ENCODE peak calls at places on chromosome 7, in six cellular contexts. Y is HFF-Myc; O is HepG2; H is right cardiac atrium; F is A673; R is CD8-positive, alpha-beta T cell. B is an unnamed sample.

GRCh38 chr7:2956526-2957368 is 86.9 kb downstream of the CARD11 start:
- DNase-seq in Y (no peak), O (no peak), H (no peak), F (no peak), R (peak), B (peak)

GRCh38 chr7:22176791-22177412 is 180.1 kb downstream of the RAPGEF5 start:
- DNase-seq in Y (no peak), O (no peak), H (no peak), F (no peak), R (no peak), B (no peak)

GRCh38 chr7:155984028-155984607 is 171.9 kb upstream of the SHH start:
- DNase-seq in Y (no peak), O (no peak), H (no peak), F (no peak), R (peak), B (no peak)

GRCh38 chr7:35799846-35800717 is 775 bp upstream of the SEPTIN7 start:
- DNase-seq in Y (peak), O (peak), H (peak), F (peak), R (no peak), B (peak)

GRCh38 chr7:66083677-66084076 is 8.1 kb downstream of the ASL start:
- DNase-seq in Y (no peak), O (no peak), H (no peak), F (no peak), R (no peak), B (no peak)

GRCh38 chr7:16212610-16213009 is 208.7 kb downstream of the CRPPA start:
- DNase-seq in Y (no peak), O (no peak), H (no peak), F (no peak), R (no peak), B (no peak)

GRCh38 chr7:13894956-13895355 is 94.5 kb downstream of the ETV1 start:
- DNase-seq in Y (no peak), O (no peak), H (no peak), F (no peak), R (no peak), B (no peak)

GRCh38 chr7:6252310-6252709 is 20.1 kb downstream of the CYTH3 start:
- DNase-seq in Y (no peak), O (no peak), H (no peak), F (peak), R (no peak), B (no peak)

GRCh38 chr7:156002362-156003001 is 190.2 kb upstream of the SHH start:
- DNase-seq in Y (no peak), O (no peak), H (no peak), F (no peak), R (peak), B (peak)

GRCh38 chr7:108030536-108030935 is 27.6 kb upstream of the LAMB1 start:
- DNase-seq in Y (no peak), O (no peak), H (no peak), F (no peak), R (no peak), B (no peak)

GRCh38 chr7:142796501-142797341 is 26.0 kb downstream of the PRSS2 start:
- DNase-seq in Y (no peak), O (no peak), H (no peak), F (no peak), R (peak), B (peak)

GRCh38 chr7:36668750-36669149 is 55.5 kb downstream of the AOAH start:
- DNase-seq in Y (no peak), O (no peak), H (no peak), F (no peak), R (no peak), B (no peak)

GRCh38 chr7:107237451-107237850 is 68.6 kb downstream of the HBP1 start:
- DNase-seq in Y (no peak), O (no peak), H (no peak), F (no peak), R (no peak), B (no peak)

GRCh38 chr7:66639773-66640172 is 11.1 kb downstream of the KCTD7 start:
- DNase-seq in Y (no peak), O (no peak), H (no peak), F (no peak), R (no peak), B (no peak)

GRCh38 chr7:47622586-47622945 is 40.7 kb upstream of the TNS3 start:
- DNase-seq in Y (no peak), O (no peak), H (no peak), F (no peak), R (no peak), B (no peak)

GRCh38 chr7:128104109-128104742 is 73.0 kb upstream of the LRRC4 start:
- DNase-seq in Y (no peak), O (no peak), H (no peak), F (peak), R (peak), B (no peak)

GRCh38 chr7:70259497-70259896 is 661.2 kb downstream of the AUTS2 start:
- DNase-seq in Y (no peak), O (no peak), H (no peak), F (no peak), R (no peak), B (no peak)

GRCh38 chr7:150406311-150406564 is 27.1 kb downstream of the ZNF775 start:
- DNase-seq in Y (no peak), O (no peak), H (no peak), F (no peak), R (no peak), B (peak)

GRCh38 chr7:93836111-93836510 is 54.4 kb downstream of the TFPI2 start:
- DNase-seq in Y (no peak), O (no peak), H (no peak), F (no peak), R (no peak), B (no peak)

GRCh38 chr7:81264116-81264515 is 345.3 kb upstream of the SEMA3C start:
- DNase-seq in Y (no peak), O (no peak), H (no peak), F (no peak), R (no peak), B (no peak)

GRCh38 chr7:115135111-115135510 is 213.2 kb downstream of the MDFIC start:
- DNase-seq in Y (no peak), O (no peak), H (no peak), F (no peak), R (no peak), B (no peak)

GRCh38 chr7:2124604-2125345 is 108.0 kb downstream of the MAD1L1 start:
- DNase-seq in Y (no peak), O (no peak), H (no peak), F (no peak), R (no peak), B (no peak)

GRCh38 chr7:127715272-127715671 is 63.3 kb downstream of the SND1 start:
- DNase-seq in Y (no peak), O (no peak), H (no peak), F (no peak), R (no peak), B (no peak)

GRCh38 chr7:43585521-43585920 is 2.6 kb downstream of the STK17A start:
- DNase-seq in Y (no peak), O (peak), H (no peak), F (peak), R (no peak), B (no peak)

GRCh38 chr7:152176797-152177196 is 151.3 kb downstream of the GALNT11 start:
- DNase-seq in Y (no peak), O (no peak), H (no peak), F (no peak), R (no peak), B (no peak)

GRCh38 chr7:23396222-23396621 is 74.1 kb downstream of the IGF2BP3 start:
- DNase-seq in Y (no peak), O (no peak), H (no peak), F (no peak), R (no peak), B (no peak)

GRCh38 chr7:107291434-107291833 is 122.6 kb downstream of the HBP1 start:
- DNase-seq in Y (no peak), O (no peak), H (no peak), F (no peak), R (no peak), B (no peak)

GRCh38 chr7:131959106-131959812 is 402.8 kb upstream of the PODXL start:
- DNase-seq in Y (no peak), O (no peak), H (no peak), F (no peak), R (no peak), B (no peak)

GRCh38 chr7:1839701-1840100 is 169.6 kb downstream of the ELFN1 start:
- DNase-seq in Y (no peak), O (no peak), H (peak), F (no peak), R (no peak), B (peak)

GRCh38 chr7:70752794-70753241 is 379.1 kb upstream of the GALNT17 start:
- DNase-seq in Y (peak), O (peak), H (no peak), F (no peak), R (no peak), B (no peak)

GRCh38 chr7:20288036-20288435 is 42.7 kb upstream of the ITGB8 start:
- DNase-seq in Y (no peak), O (no peak), H (no peak), F (no peak), R (no peak), B (no peak)

GRCh38 chr7:137592232-137592896 is 248.8 kb upstream of the PTN start:
- DNase-seq in Y (peak), O (peak), H (peak), F (peak), R (no peak), B (peak)

GRCh38 chr7:129376778-129377700 is 57.2 kb upstream of the STRIP2 start:
- DNase-seq in Y (no peak), O (no peak), H (no peak), F (peak), R (no peak), B (no peak)

GRCh38 chr7:134639061-134639460 is 7.6 kb upstream of the BPGM start:
- DNase-seq in Y (no peak), O (no peak), H (no peak), F (no peak), R (no peak), B (no peak)

GRCh38 chr7:132049462-132050304 is 493.3 kb upstream of the PODXL start:
- DNase-seq in Y (no peak), O (peak), H (no peak), F (peak), R (no peak), B (peak)

GRCh38 chr7:140475747-140476333 is 3.5 kb downstream of the MKRN1 start:
- DNase-seq in Y (no peak), O (peak), H (no peak), F (peak), R (no peak), B (peak)

GRCh38 chr7:156236181-156236889 is 404.2 kb upstream of the RNF32 start:
- DNase-seq in Y (no peak), O (no peak), H (no peak), F (no peak), R (no peak), B (no peak)

GRCh38 chr7:78437118-78437517 is 638.5 kb downstream of the PHTF2 start:
- DNase-seq in Y (no peak), O (peak), H (no peak), F (no peak), R (no peak), B (no peak)

DNA sequence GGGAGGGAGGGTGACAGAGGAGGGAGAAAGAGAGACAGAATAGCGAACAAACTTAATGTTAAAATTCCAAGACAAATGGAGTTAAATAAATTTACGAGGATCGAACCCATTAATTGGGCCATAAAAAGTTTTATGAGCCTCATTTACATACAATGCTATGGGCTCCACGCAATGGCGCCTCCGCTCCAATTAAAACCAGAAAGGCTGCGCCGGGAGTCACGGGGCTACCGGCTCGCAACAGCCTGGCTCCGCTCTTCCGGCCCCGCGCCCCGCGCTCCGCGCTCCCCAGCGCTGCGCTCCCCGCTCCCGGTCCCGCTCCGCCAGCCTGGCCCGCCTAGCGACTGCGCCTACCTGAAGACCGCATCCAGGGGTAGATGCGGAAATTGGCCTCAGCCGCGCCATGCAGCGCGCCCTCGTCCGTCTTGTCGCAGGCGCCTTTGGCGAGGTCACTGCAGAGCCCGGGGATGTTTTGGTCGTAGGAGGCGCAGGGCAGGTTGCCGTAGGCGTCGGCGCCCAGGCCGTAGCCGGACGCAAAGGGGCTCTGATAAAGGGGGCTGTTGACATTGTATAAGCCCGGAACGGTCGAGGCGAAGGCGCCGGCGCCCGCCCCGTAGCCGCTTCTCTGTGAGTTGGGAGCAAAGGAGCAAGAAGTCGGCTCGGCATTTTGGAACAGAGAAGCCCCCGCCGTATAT is 513 bp downstream of the HOXA7 start:
- DNase-seq in Y (no peak), O (no peak), H (no peak), F (no peak), R (peak), B (peak)
- H3K4me3 ChIP-seq in Y (peak), O (peak), H (peak), F (peak), R (peak), B (no peak)

DNA sequence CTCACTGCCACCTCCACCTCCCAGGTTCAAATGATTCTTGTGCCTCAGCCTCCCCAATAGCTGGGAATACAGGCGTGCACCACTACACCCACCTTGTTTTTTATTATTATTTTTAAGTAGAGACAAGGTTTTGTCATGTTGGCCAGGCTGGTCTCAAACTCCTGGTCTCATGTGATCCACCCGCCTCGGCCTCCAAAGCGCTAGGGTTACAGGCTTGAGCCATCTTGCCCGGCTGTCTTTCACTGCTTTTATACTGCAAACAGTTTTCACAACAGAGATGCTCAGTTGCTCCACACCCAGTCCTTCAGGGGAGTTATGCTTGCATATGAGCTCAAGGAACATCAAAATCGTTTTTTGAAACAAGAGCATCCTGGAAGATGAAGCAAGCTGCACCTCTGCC is 1.3 kb upstream of the PRR15 start:
- DNase-seq in Y (no peak), O (no peak), H (no peak), F (no peak), R (no peak), B (no peak)
- H3K4me3 ChIP-seq in Y (no peak), O (peak), H (no peak), F (no peak), R (no peak), B (no peak)

GRCh38 chr7:117323877-117324699 is 1.2 kb upstream of the WNT2 start:
- DNase-seq in Y (peak), O (no peak), H (peak), F (peak), R (no peak), B (peak)
- H3K4me3 ChIP-seq in Y (peak), O (no peak), H (peak), F (peak), R (no peak), B (no peak)

GRCh38 chr7:106138776-106139175 is 26.7 kb upstream of the SYPL1 start:
- DNase-seq in Y (no peak), O (no peak), H (no peak), F (no peak), R (no peak), B (no peak)
- H3K4me3 ChIP-seq in Y (no peak), O (no peak), H (no peak), F (no peak), R (no peak), B (no peak)

GRCh38 chr7:17239683-17240521 is 58.5 kb upstream of the AHR start:
- DNase-seq in Y (no peak), O (peak), H (no peak), F (no peak), R (no peak), B (no peak)
- H3K4me3 ChIP-seq in Y (no peak), O (no peak), H (no peak), F (no peak), R (no peak), B (no peak)

DNA sequence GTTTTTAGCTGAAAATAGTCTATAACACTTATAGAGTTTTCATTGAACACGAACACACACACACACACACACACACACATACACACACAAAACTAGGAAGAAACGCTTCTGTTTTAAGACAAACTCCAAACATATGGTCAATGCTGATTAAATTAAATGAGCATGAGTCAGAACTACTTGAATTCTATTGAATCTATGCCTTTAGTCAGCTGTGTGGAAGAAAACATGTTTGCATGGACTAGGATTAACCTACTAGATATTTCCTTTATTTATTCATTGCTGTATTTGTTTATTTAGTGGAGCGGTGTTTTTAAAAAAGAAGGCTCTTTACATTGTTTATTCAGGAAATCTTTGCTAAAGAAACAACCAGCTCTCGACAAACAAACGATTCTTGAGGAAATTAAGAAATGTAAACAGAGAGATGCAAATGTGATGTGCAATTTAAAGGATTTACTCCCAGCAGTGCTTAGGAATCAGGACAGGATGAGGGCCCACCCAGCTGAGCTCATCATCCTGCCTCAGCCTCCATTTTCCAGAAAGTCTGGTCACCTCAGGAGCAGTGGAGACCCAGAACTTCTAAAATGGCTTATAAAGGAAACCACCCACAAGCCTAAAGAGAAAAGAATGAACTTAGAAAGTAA is 83.2 kb downstream of the PDE1C start:
- DNase-seq in Y (no peak), O (no peak), H (no peak), F (no peak), R (no peak), B (no peak)
- H3K4me3 ChIP-seq in Y (no peak), O (no peak), H (no peak), F (no peak), R (no peak), B (no peak)

GRCh38 chr7:146656988-146657387 is 540.4 kb downstream of the CNTNAP2 start:
- DNase-seq in Y (no peak), O (no peak), H (no peak), F (no peak), R (no peak), B (no peak)
- H3K4me3 ChIP-seq in Y (no peak), O (no peak), H (no peak), F (no peak), R (no peak), B (no peak)

B was measured in adrenal gland.